ENCODE peak calls at places on chromosomes 3 and 15, in four cellular contexts. I is stimulated activated CD8-positive, alpha-beta memory T cell treated with anti-CD3 and anti-CD28 coated beads, Interleukin-7, amount 100 ng/mL, for 4 hours; Q is HTR-8/SVneo; U is fibroblast of the conjunctiva. S is an unnamed sample.

GRCh38 chr3:125116311-125117069 is 60.7 kb upstream of the HEG1 start:
- DNase-seq in Q (peak; percentile 55), I (no peak), U (peak; percentile 80), S (peak; percentile 69)

GRCh38 chr15:99719096-99719541 is 14.1 kb downstream of the LYSMD4 start:
- DNase-seq in I (no peak), U (no peak), Q (no peak), S (no peak)

GRCh38 chr15:101579766-101580165 is 72.4 kb downstream of the TM2D3 start:
- DNase-seq in Q (peak; percentile 86), I (no peak), U (no peak), S (no peak)

GRCh38 chr3:147360936-147361670 is 45.2 kb downstream of the ZIC4 start:
- DNase-seq in U (no peak), I (no peak), Q (no peak), S (no peak)

GRCh38 chr3:9787714-9788113 is 4.6 kb downstream of the TADA3 start:
- DNase-seq in Q (no peak), I (no peak), U (no peak), S (no peak)

GRCh38 chr3:126414961-126415660 is 20.4 kb downstream of the CFAP100 start:
- DNase-seq in Q (no peak), U (no peak), I (no peak), S (no peak)

GRCh38 chr15:78051622-78052405 is 25.7 kb downstream of the TBC1D2B start:
- DNase-seq in Q (no peak), I (no peak), U (no peak), S (peak; percentile 47)

GRCh38 chr15:88385078-88385700 is 82.0 kb downstream of the MRPL46 start:
- DNase-seq in U (peak; percentile 3), I (no peak), Q (peak; percentile 42), S (no peak)

GRCh38 chr15:91216000-91216399 is 115.9 kb downstream of the SV2B start:
- DNase-seq in U (no peak), I (no peak), Q (no peak), S (no peak)

GRCh38 chr3:151282921-151283320 is 4.6 kb upstream of the P2RY14 start:
- DNase-seq in Q (peak; percentile 53), U (peak; percentile 48), I (no peak), S (peak; percentile 45)

GRCh38 chr3:190217081-190217480 is 96.4 kb upstream of the P3H2 start:
- DNase-seq in Q (no peak), I (no peak), U (no peak), S (no peak)

GRCh38 chr3:114175204-114175987 is 3.5 kb downstream of the DRD3 start:
- DNase-seq in I (no peak), U (no peak), Q (no peak), S (no peak)

GRCh38 chr15:78004919-78005634 is 72.4 kb downstream of the TBC1D2B start:
- DNase-seq in Q (peak; percentile 37), I (no peak), U (peak; percentile 93), S (peak; percentile 6)

GRCh38 chr3:65732060-65732933 is 306.4 kb downstream of the MAGI1 start:
- DNase-seq in I (no peak), U (peak; percentile 41), Q (peak; percentile 64), S (peak; percentile 82)

GRCh38 chr3:4986175-4986610 is 7.0 kb downstream of the BHLHE40 start:
- DNase-seq in U (no peak), Q (no peak), I (no peak), S (no peak)

GRCh38 chr3:124587053-124587408 is 143.2 kb upstream of the UMPS start:
- DNase-seq in U (no peak), Q (no peak), I (no peak), S (peak; percentile 92)

GRCh38 chr3:17852217-17852616 is 109.8 kb upstream of the TBC1D5 start:
- DNase-seq in Q (no peak), U (no peak), I (no peak), S (no peak)

GRCh38 chr15:29132786-29133185 is 136.8 kb downstream of the NSMCE3 start:
- DNase-seq in U (no peak), I (no peak), Q (no peak), S (no peak)

GRCh38 chr3:12237912-12238650 is 50.8 kb upstream of the PPARG start:
- DNase-seq in U (no peak), I (no peak), Q (no peak), S (no peak)

GRCh38 chr3:179297971-179298725 is 24.7 kb upstream of the ZNF639 start:
- DNase-seq in U (no peak), I (no peak), Q (no peak), S (no peak)

GRCh38 chr3:133756716-133757694 is 10.8 kb downstream of the TF start:
- DNase-seq in I (no peak), Q (no peak), U (no peak), S (peak; percentile 11)

GRCh38 chr3:107209302-107210060 is 167.8 kb upstream of the CCDC54 start:
- DNase-seq in I (no peak), Q (no peak), U (no peak), S (no peak)

GRCh38 chr3:115713247-115713646 is 89.9 kb downstream of the GAP43 start:
- DNase-seq in I (no peak), U (no peak), Q (no peak), S (no peak)

GRCh38 chr15:68333775-68334470 is 56.4 kb downstream of the FEM1B start:
- DNase-seq in I (no peak), U (no peak), Q (peak; percentile 77), S (peak; percentile 50)

GRCh38 chr3:24160424-24160823 is 215.3 kb downstream of the NR1D2 start:
- DNase-seq in I (no peak), U (no peak), Q (peak; percentile 21), S (peak; percentile 65)

GRCh38 chr15:73691398-73691797 is 7.2 kb downstream of the CD276 start:
- DNase-seq in Q (no peak), I (no peak), U (peak; percentile 71), S (peak; percentile 94)

GRCh38 chr15:94164202-94164807 is 67.1 kb upstream of the MCTP2 start:
- DNase-seq in I (peak; percentile 8), U (peak; percentile 21), Q (peak; percentile 17), S (peak; percentile 81)

GRCh38 chr3:127680790-127681189 is 8.0 kb downstream of the ABTB1 start:
- DNase-seq in U (no peak), I (no peak), Q (no peak), S (no peak)

GRCh38 chr3:177111541-177111949 is 85.7 kb downstream of the TBL1XR1 start:
- DNase-seq in I (no peak), U (no peak), Q (no peak), S (peak; percentile 18)

GRCh38 chr3:186882881-186883685 is 40.6 kb downstream of the ADIPOQ start:
- DNase-seq in Q (peak; percentile 69), I (peak; percentile 15), U (peak; percentile 60), S (peak; percentile 45)

GRCh38 chr3:34382859-34383258 is 584.4 kb downstream of the PDCD6IP start:
- DNase-seq in U (no peak), I (no peak), Q (no peak), S (no peak)